ENCODE peak calls at places on chromosomes 4 and X, in eight cellular contexts. R is SK-N-SH, M is HepG2, G is endothelial cell of umbilical vein, F is HCT116, H is K562, W is GM12878, S is H1. Q is an unnamed sample.

GRCh38 chr4:123606946-123607542 is 210.4 kb downstream of the SPRY1 start:
- DNase-seq in R (no peak), M (no peak), G (no peak), F (no peak), H (no peak), W (peak), S (no peak), Q (no peak)

GRCh38 chrX:50067435-50068292 is 133.1 kb downstream of the AKAP4 start:
- DNase-seq in R (peak), M (peak), G (peak), F (no peak), H (no peak), W (no peak), S (peak), Q (no peak)

GRCh38 chr4:88765729-88766128 is 68.1 kb upstream of the NAP1L5 start:
- DNase-seq in R (no peak), M (no peak), G (peak), F (no peak), H (no peak), W (no peak), S (no peak), Q (no peak)

GRCh38 chr4:8155048-8155447 is 3.6 kb downstream of the ABLIM2 start:
- DNase-seq in R (no peak), M (no peak), G (no peak), F (no peak), H (no peak), W (no peak), S (no peak), Q (no peak)

GRCh38 chr4:104424368-104424921 is 70.2 kb downstream of the CXXC4 start:
- DNase-seq in R (no peak), M (no peak), G (no peak), F (no peak), H (no peak), W (no peak), S (no peak), Q (no peak)

GRCh38 chrX:96688789-96689188 is 4.1 kb downstream of the DIAPH2 start:
- DNase-seq in R (no peak), M (no peak), G (no peak), F (no peak), H (no peak), W (no peak), S (no peak), Q (no peak)

GRCh38 chr4:94995684-94996394 is 238.1 kb downstream of the BMPR1B start:
- DNase-seq in R (no peak), M (no peak), G (peak), F (no peak), H (no peak), W (no peak), S (peak), Q (peak)

GRCh38 chr4:88143504-88143903 is 14.9 kb downstream of the ABCG2 start:
- DNase-seq in R (no peak), M (no peak), G (peak), F (peak), H (no peak), W (no peak), S (no peak), Q (no peak)

GRCh38 chr4:61437923-61438322 is 237.8 kb downstream of the ADGRL3 start:
- DNase-seq in R (no peak), M (no peak), G (no peak), F (no peak), H (no peak), W (no peak), S (no peak), Q (no peak)

GRCh38 chr4:54542540-54543041 is 115.2 kb upstream of the KIT start:
- DNase-seq in R (no peak), M (no peak), G (no peak), F (no peak), H (peak), W (no peak), S (no peak), Q (no peak)

GRCh38 chr4:165965503-165965902 is 92.5 kb downstream of the TLL1 start:
- DNase-seq in R (no peak), M (peak), G (no peak), F (no peak), H (no peak), W (no peak), S (no peak), Q (no peak)

GRCh38 chr4:76780781-76781697 is 116.9 kb downstream of the SOWAHB start:
- DNase-seq in R (no peak), M (no peak), G (no peak), F (no peak), H (no peak), W (no peak), S (no peak), Q (no peak)

GRCh38 chrX:137747231-137747630 is 181.3 kb downstream of the ZIC3 start:
- DNase-seq in R (no peak), M (no peak), G (no peak), F (no peak), H (no peak), W (no peak), S (peak), Q (no peak)

GRCh38 chr4:109072595-109072994 is 229.9 kb downstream of the COL25A1 start:
- DNase-seq in R (no peak), M (no peak), G (no peak), F (no peak), H (no peak), W (no peak), S (no peak), Q (peak)

GRCh38 chrX:20507901-20508620 is 241.4 kb upstream of the RPS6KA3 start:
- DNase-seq in R (no peak), M (no peak), G (no peak), F (no peak), H (no peak), W (no peak), S (no peak), Q (no peak)

GRCh38 chrX:32483534-32484136 is 727.7 kb downstream of the DMD start:
- DNase-seq in R (peak), M (no peak), G (no peak), F (no peak), H (no peak), W (no peak), S (no peak), Q (no peak)

GRCh38 chr4:73764513-73764912 is 24.1 kb downstream of the CXCL8 start:
- DNase-seq in R (no peak), M (no peak), G (no peak), F (no peak), H (no peak), W (no peak), S (no peak), Q (no peak)

GRCh38 chr4:53479731-53480525 is 102.5 kb downstream of the FIP1L1 start:
- DNase-seq in R (no peak), M (no peak), G (no peak), F (no peak), H (no peak), W (no peak), S (no peak), Q (no peak)
- H3K9ac ChIP-seq in R (peak), M (no peak), G (no peak), F (no peak), H (no peak), W (no peak), S (no peak), Q (no peak)

DNA sequence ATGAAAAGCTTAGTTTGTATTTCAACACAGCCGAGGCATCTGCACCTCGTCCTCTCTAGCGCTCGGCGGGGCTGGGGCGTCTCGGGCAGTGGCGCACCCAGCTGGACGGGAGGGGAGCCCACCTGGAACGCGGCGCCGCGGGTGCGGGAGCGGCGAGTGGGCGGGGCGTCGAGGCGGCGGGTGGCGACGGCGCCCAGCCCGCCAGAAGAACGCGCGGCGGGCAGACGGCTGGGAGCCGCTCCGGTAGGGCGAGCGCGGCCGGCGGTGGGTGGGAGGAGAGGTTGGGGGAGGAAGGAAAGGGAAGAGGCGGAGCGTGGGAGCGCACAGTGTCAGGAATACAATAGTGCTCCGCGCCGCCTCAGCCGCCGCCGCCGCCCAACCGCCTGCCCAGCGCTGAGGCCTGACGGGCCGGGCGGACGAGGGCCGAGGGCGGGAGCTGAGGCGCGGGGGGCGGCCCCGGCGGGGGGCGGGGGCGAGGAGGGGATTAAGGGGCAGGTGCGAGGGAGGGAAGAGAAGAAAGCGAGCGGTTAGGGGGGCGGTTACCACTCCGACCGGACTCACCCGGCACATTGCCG is at the start of gene JADE3:
- DNase-seq in R (peak), M (peak), G (peak), F (peak), H (peak), W (no peak), S (peak), Q (no peak)
- H3K4me3 ChIP-seq in R (peak), M (peak), G (peak), F (peak), H (peak), W (peak), S (peak), Q (peak)

DNA sequence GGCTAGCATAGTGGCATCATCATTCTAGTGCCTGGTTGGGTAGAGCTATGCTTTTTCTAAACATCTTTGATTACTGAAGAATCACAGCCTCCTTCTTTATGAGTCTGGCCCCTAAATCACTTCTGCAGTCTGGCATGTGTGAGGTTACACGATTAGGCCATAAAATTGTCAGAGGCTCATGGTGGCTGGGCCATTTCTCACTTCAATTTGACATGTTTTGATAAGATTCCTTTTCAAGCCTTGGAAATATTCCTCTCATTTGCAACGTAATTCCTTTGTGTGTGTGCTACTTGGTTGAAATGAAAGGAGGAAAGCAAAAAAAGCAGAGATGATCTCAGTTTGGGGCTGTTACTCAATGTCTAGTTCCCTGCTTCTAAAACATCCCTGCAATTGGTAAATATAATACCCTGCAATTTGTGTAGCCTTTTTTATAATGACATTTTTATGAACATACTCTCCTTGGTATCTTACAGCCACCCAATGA is 6.2 kb downstream of the CCKAR start:
- DNase-seq in R (no peak), M (no peak), G (no peak), F (no peak), H (no peak), W (no peak), S (no peak), Q (no peak)
- TF ChIP-seq POLR2AphosphoS5 in R (no peak), M (no peak), G (no peak), F (no peak), H (no peak), W (no peak), S (no peak), Q (no peak)

DNA sequence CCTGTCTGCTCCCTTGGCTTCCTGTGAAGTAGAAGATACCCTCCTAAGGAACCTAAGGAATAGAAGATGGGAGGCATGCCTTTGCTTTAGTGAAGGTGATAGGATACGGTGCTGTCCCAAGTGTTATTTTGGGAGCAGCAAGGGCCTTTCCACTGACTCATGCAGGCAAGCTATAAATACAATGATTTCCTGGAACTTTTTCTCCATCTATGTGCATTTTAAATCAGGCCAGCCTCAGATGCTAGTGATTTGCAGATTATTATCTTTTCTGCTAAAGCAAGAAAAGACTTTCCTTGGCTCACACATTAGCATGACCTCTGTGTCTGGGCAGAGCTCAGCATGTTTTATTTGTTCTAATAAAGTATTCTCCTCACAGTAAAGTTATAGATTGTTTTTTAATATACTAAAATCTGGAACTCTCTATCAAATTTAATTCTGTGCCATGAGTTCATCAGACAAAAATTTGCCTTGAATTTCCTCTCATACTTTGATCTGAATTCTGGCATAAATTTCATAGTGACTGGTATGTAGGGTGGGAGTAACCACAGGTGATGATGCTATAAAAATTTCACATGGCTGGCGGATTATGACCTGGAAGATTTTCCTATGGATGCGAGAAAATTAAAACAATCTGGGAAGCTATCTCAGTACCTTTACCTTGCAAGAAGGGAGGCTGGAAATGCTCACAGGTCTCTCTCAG is 131.7 kb downstream of the REPS2 start:
- DNase-seq in R (no peak), M (no peak), G (peak), F (no peak), H (no peak), W (no peak), S (no peak), Q (no peak)
- H3K9ac ChIP-seq in R (no peak), M (no peak), G (peak), F (no peak), H (no peak), W (no peak), S (no peak), Q (no peak)

GRCh38 chr4:82896755-82897154 is 3.8 kb upstream of the THAP9 start:
- DNase-seq in R (no peak), M (no peak), G (no peak), F (no peak), H (no peak), W (no peak), S (no peak), Q (no peak)
- H3K4me3 ChIP-seq in R (peak), M (no peak), G (no peak), F (no peak), H (no peak), W (peak), S (no peak), Q (peak)